ENCODE peak calls at places on chromosomes 4 and X, in four cellular contexts. Z, S, X and I are unnamed samples.
A peak's percentile ranks its signal among the peaks of the same experiment; 100 is the strongest.

GRCh38 chr4:83613994-83614393 is 78.1 kb downstream of the GPAT3 start:
- DNase-seq in Z (no peak), S (no peak), X (no peak), I (no peak)

GRCh38 chrX:101291204-101291603 is at the start of gene TAF7L:
- DNase-seq in S (no peak), Z (no peak), X (no peak), I (no peak)

GRCh38 chr4:1856920-1857699 is 1.2 kb upstream of the LETM1 start:
- DNase-seq in X (peak; percentile 43), Z (peak; percentile 22), S (no peak), I (no peak)

GRCh38 chr4:16431871-16432270 is 205.6 kb upstream of the TAPT1 start:
- DNase-seq in Z (no peak), X (no peak), S (no peak), I (no peak)

GRCh38 chrX:23578079-23578478 is 89.2 kb upstream of the PRDX4 start:
- DNase-seq in X (no peak), S (no peak), Z (no peak), I (no peak)

GRCh38 chrX:21373637-21374162 is 518 bp upstream of the CNKSR2 start:
- DNase-seq in X (no peak), Z (peak; percentile 23), S (no peak), I (no peak)

GRCh38 chrX:68867458-68868166 is 38.8 kb downstream of the EFNB1 start:
- DNase-seq in Z (no peak), X (no peak), S (no peak), I (no peak)

GRCh38 chr4:108683479-108683878 is 33.1 kb downstream of the OSTC start:
- DNase-seq in Z (peak; percentile 27), S (peak; percentile 15), X (no peak), I (peak; percentile 41)

GRCh38 chrX:153873282-153874090 is 12.5 kb downstream of the L1CAM start:
- DNase-seq in S (no peak), X (no peak), Z (no peak), I (no peak)

GRCh38 chrX:72554448-72555140 is 18.0 kb downstream of the HDAC8 start:
- DNase-seq in X (peak; percentile 11), S (no peak), Z (peak; percentile 87), I (no peak)

GRCh38 chr4:10403633-10404445 is 53.4 kb downstream of the ZNF518B start:
- DNase-seq in S (peak; percentile 29), Z (peak; percentile 31), X (peak; percentile 63), I (peak; percentile 30)

GRCh38 chrX:135625995-135626394 is 87.4 kb upstream of the CT45A1 start:
- DNase-seq in Z (peak; percentile 29), X (peak; percentile 4), S (peak; percentile 1), I (no peak)

GRCh38 chr4:38621004-38621684 is 42.9 kb upstream of the KLF3 start:
- DNase-seq in Z (peak; percentile 87), S (peak; percentile 44), X (peak; percentile 71), I (peak; percentile 87)

GRCh38 chr4:20687894-20688293 is 12.4 kb upstream of the PACRGL start:
- DNase-seq in X (no peak), Z (no peak), S (no peak), I (peak; percentile 75)

GRCh38 chr4:37742149-37742548 is 56.0 kb upstream of the RELL1 start:
- DNase-seq in X (no peak), Z (no peak), S (peak; percentile 55), I (no peak)

GRCh38 chrX:129544780-129545179 is 4.7 kb downstream of the OCRL start:
- DNase-seq in X (no peak), S (no peak), Z (no peak), I (no peak)

GRCh38 chr4:7066493-7066892 is 1.4 kb downstream of the GRPEL1 start:
- DNase-seq in X (no peak), Z (no peak), S (no peak), I (no peak)

GRCh38 chrX:25523574-25523973 is 507.8 kb upstream of the ARX start:
- DNase-seq in Z (peak; percentile 54), S (peak; percentile 42), X (no peak), I (peak; percentile 36)

GRCh38 chrX:41184312-41184711 is 99.1 kb downstream of the USP9X start:
- DNase-seq in S (no peak), Z (no peak), X (no peak), I (no peak)

GRCh38 chr4:113759696-113760093 is 1.8 kb downstream of the CAMK2D start:
- DNase-seq in S (no peak), X (no peak), Z (no peak), I (peak; percentile 12)

GRCh38 chr4:79576480-79576803 is 168.4 kb upstream of the GK2 start:
- DNase-seq in X (peak; percentile 27), S (peak; percentile 21), Z (peak; percentile 13), I (peak; percentile 18)

GRCh38 chr4:55854132-55854531 is 684 bp downstream of the EXOC1 start:
- DNase-seq in S (no peak), X (no peak), Z (no peak), I (no peak)

GRCh38 chrX:13599491-13599890 is 30.1 kb downstream of the EGFL6 start:
- DNase-seq in X (no peak), Z (no peak), S (no peak), I (no peak)
- TF ChIP-seq MAFK in X (no peak), Z (no peak), S (no peak), I (no peak)

GRCh38 chr4:76703676-76704075 is 194.3 kb downstream of the SOWAHB start:
- DNase-seq in S (no peak), Z (peak; percentile 31), X (no peak), I (no peak)
- TF ChIP-seq MAFK in S (no peak), Z (no peak), X (no peak), I (no peak)

GRCh38 chr4:3868146-3868840 is 102.1 kb downstream of the ADRA2C start:
- DNase-seq in S (no peak), X (no peak), Z (no peak), I (peak; percentile 20)

GRCh38 chr4:3868841-3869572 is 102.8 kb downstream of the ADRA2C start:
- DNase-seq in S (no peak), Z (no peak), X (no peak), I (no peak)

GRCh38 chr4:3870567-3870962 is 104.4 kb downstream of the ADRA2C start:
- DNase-seq in S (no peak), X (no peak), Z (no peak), I (no peak)

GRCh38 chr4:3871181-3871852 is 105.1 kb downstream of the ADRA2C start:
- DNase-seq in X (no peak), S (no peak), Z (no peak), I (no peak)

DNA sequence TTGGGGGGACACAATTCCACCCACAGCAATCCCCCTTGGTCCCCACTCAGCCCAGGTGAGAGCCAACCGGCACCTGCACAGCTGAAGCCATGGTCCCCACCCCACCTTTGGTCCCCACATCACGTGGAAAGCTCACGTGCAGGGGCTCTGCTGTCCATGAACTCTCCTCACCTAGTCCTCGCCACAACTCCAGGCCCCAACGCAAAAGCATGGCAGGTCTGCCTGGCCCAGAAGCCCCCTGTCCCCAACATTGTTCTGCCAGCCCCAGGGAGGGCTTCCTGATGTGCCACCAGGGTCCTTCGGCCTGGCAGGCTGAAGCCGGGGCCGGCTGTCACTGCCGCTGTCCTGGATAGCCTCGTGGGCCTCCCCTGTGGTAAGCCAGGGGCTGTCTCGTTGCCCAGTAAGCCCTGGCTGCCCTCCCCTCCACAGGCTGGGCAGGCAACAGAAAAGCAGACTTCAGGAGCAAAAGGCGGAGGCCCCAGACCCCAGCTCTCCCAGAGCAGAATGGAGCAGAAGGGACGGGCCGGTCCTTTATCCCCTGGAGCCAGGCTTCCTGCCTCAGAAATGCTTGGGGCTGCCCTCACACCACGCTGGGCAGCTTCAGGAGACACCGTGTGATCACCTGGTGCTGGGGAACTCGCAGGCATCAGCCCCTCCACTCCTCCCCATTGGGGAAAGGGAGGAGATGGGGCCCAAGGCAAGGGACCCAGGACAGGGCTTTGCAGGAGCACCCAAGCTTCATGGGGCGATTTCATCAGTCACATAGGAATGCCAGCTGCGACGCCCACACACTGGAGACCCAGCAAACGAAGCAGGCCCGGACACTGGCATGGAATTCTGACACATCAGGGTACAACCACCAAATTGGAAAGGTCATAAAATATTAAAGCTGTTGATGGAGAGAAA is 103.7 kb downstream of the ADRA2C start:
- DNase-seq in Z (no peak), X (no peak), S (no peak), I (no peak)
- TF ChIP-seq MAFK in Z (no peak), X (no peak), S (no peak), I (no peak)

GRCh38 chr4:188113156-188113555 is 3.8 kb upstream of the TRIML2 start:
- DNase-seq in X (no peak), Z (no peak), S (no peak), I (peak; percentile 28)
- TF ChIP-seq MAFK in X (no peak), Z (no peak), S (no peak), I (no peak)

GRCh38 chrX:77742788-77743476 is 43.1 kb downstream of the ATRX start:
- DNase-seq in S (no peak), Z (no peak), X (no peak), I (no peak)
- TF ChIP-seq MAFK in S (no peak), Z (no peak), X (no peak), I (no peak)

GRCh38 chrX:119503484-119503861 is 35.2 kb downstream of the SLC25A5 start:
- DNase-seq in X (no peak), S (peak; percentile 22), Z (no peak), I (peak; percentile 81)
- TF ChIP-seq MAFK in X (no peak), S (no peak), Z (no peak), I (no peak)

DNA sequence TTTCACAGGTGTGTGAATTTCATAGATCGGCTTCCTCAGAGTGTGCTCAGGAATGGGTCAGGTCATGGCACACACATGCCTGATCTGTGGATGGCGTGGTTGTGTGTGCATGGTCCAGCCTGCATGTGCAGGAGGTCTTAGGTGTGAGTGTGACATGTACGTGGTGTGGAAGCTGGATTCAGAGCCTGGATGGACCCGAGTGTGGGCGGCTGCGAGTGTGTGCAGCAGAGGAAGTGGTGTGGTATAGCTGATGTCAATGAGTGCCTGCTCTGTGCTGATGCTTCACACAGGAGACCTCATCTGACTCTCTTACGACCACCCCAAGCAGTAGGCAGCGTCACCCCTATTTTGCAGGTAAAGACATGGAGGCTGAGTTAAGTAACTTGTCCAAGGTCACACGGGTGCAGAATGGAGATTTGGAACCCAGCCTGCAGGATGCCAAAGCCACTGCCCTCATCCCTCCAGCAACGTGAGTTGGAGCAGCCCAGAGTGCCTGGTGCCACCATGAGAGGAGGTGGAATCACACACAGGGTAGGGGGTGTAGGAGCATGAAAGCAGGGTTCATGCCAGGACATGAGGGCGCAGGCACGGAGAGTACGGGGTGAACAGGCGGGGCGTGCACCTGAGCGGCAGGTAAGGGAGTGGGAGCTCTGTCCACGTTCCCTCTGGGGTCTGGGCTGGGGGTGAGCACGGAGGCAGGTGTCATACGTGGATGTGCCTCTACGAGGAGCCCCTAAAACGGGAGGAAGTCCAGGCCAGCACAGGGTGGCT is 24.2 kb upstream of the C4orf50 start:
- DNase-seq in S (no peak), X (no peak), Z (no peak), I (no peak)
- TF ChIP-seq MAFK in S (no peak), X (no peak), Z (no peak), I (no peak)

DNA sequence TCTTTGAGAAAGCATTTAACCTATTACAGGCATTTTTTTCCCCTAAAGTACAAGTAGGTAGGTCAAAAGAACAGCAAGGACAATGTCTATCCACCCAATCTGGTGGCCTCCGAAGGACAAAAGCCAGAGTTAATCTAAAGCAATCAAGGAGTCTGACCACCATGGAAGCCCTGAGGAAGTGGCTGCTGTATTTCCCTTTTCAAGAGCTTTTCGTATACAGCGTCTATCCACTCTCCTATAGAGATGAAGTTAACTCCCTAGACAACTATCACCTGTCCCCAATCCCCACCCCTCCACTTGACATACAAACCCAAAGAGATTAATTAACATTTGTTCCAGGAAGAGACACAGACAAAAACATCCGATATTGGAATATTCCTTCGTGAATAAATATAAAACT is 85.5 kb downstream of the SNCA start:
- DNase-seq in S (no peak), X (no peak), Z (no peak), I (no peak)
- TF ChIP-seq MAFK in S (no peak), X (no peak), Z (no peak), I (no peak)